ENCODE peak calls at places on chromosome 2, in eight cellular contexts. S is IMR-90; J is breast epithelium; K is aorta; T is fibroblast of lung; A is suprapubic skin; C is CD4-positive, CD25-positive, alpha-beta regulatory T cell; X is tibial artery. M is an unnamed sample. For H3K4me1 and H3K27me3, the result is how much of the 10 kb centered on the place peaks cover.

GRCh38 chr2:105329561-105330495 is at the start of gene TGFBRAP1:
- DNase-seq in A (no peak), K (peak), S (peak), X (peak), C (peak), J (no peak), T (peak), M (no peak)

GRCh38 chr2:69816923-69817542 is 12.4 kb upstream of the GMCL1 start:
- DNase-seq in S (peak), T (peak), C (peak), K (peak), A (peak), X (peak), J (peak), M (no peak)

GRCh38 chr2:232219932-232220331 is 158.6 kb upstream of the ALPP start:
- DNase-seq in J (no peak), X (no peak), A (no peak), S (no peak), C (no peak), K (no peak), T (no peak), M (no peak)

GRCh38 chr2:39631715-39632114 is 34.0 kb upstream of the TMEM178A start:
- DNase-seq in X (no peak), A (no peak), T (peak), K (no peak), C (no peak), S (peak), J (no peak), M (no peak)

GRCh38 chr2:43851026-43851980 is 12.5 kb downstream of the ABCG8 start:
- DNase-seq in X (peak), C (no peak), J (no peak), S (no peak), A (no peak), T (no peak), K (no peak), M (no peak)

GRCh38 chr2:157321514-157321913 is 4.1 kb downstream of the ERMN start:
- DNase-seq in K (no peak), S (no peak), X (no peak), C (no peak), A (no peak), T (no peak), J (no peak), M (no peak)

GRCh38 chr2:60336442-60337141 is 216.9 kb downstream of the BCL11A start:
- DNase-seq in X (no peak), J (no peak), C (no peak), T (no peak), A (no peak), K (no peak), S (no peak), M (no peak)

GRCh38 chr2:150212722-150213171 is 274.7 kb downstream of the RND3 start:
- DNase-seq in K (no peak), S (peak), T (peak), A (no peak), C (no peak), X (no peak), J (no peak), M (no peak)

GRCh38 chr2:158154596-158154995 is 52.9 kb downstream of the UPP2 start:
- DNase-seq in K (no peak), A (no peak), J (no peak), X (no peak), S (no peak), C (no peak), T (no peak), M (no peak)

GRCh38 chr2:127721311-127721977 is 20.1 kb downstream of the SFT2D3 start:
- DNase-seq in J (no peak), S (peak), K (no peak), X (no peak), A (no peak), C (no peak), T (no peak), M (no peak)

GRCh38 chr2:215138466-215138865 is at the start of gene ABCA12:
- DNase-seq in A (no peak), X (no peak), K (no peak), T (no peak), S (no peak), C (no peak), J (no peak), M (no peak)

GRCh38 chr2:6073260-6074141 is 381.3 kb downstream of the SOX11 start:
- DNase-seq in S (peak), T (peak), K (no peak), J (no peak), A (no peak), X (no peak), C (no peak), M (no peak)

GRCh38 chr2:97751752-97752151 is 38.4 kb downstream of the ZAP70 start:
- DNase-seq in X (no peak), C (no peak), T (peak), S (peak), K (no peak), J (no peak), A (no peak), M (peak)

GRCh38 chr2:170446078-170446477 is 268.1 kb downstream of the MYO3B start:
- DNase-seq in C (no peak), T (no peak), S (no peak), J (no peak), K (no peak), X (no peak), A (no peak), M (no peak)

GRCh38 chr2:66815886-66816285 is 381.0 kb downstream of the MEIS1 start:
- DNase-seq in K (no peak), J (no peak), T (no peak), C (no peak), X (no peak), S (no peak), A (no peak), M (no peak)

GRCh38 chr2:99863236-99863913 is 279.0 kb downstream of the AFF3 start:
- DNase-seq in S (peak), C (no peak), X (no peak), A (no peak), J (no peak), K (no peak), T (peak), M (no peak)

GRCh38 chr2:119433636-119434327 is 2.1 kb downstream of the TMEM37 start:
- DNase-seq in X (no peak), S (no peak), A (no peak), C (no peak), K (no peak), T (no peak), J (no peak), M (no peak)

GRCh38 chr2:28361991-28362710 is 30.5 kb upstream of the FOSL2 start:
- DNase-seq in J (no peak), T (no peak), S (no peak), C (no peak), K (no peak), X (no peak), A (no peak), M (no peak)

GRCh38 chr2:25103287-25103871 is 61.5 kb downstream of the EFR3B start:
- DNase-seq in K (no peak), T (peak), C (no peak), X (no peak), A (no peak), S (peak), J (no peak), M (no peak)

GRCh38 chr2:55302241-55302640 is 33.2 kb upstream of the MTIF2 start:
- DNase-seq in K (no peak), C (no peak), T (no peak), S (no peak), A (no peak), X (no peak), J (no peak), M (no peak)

GRCh38 chr2:35822716-35823115 is 532.9 kb upstream of the CRIM1 start:
- DNase-seq in X (no peak), J (no peak), S (no peak), K (no peak), T (no peak), C (no peak), A (no peak), M (no peak)

GRCh38 chr2:171487803-171488259 is 34.4 kb upstream of the CYBRD1 start:
- DNase-seq in X (no peak), S (no peak), C (no peak), T (no peak), J (no peak), A (no peak), K (no peak), M (no peak)

GRCh38 chr2:223759569-223760430 is 77.6 kb downstream of the AP1S3 start:
- DNase-seq in A (no peak), X (no peak), T (peak), S (peak), K (no peak), J (no peak), C (no peak), M (peak)
- H3K4me1 ChIP-seq in A (under half), X (under half), T (under half), S (under half), K (under half), J (under half), C (under half), M (under half)

GRCh38 chr2:236265675-236266074 is 1.5 kb upstream of the ASB18 start:
- DNase-seq in J (no peak), C (no peak), A (no peak), S (no peak), K (no peak), T (no peak), X (no peak), M (no peak)

GRCh38 chr2:236261452-236261851 is 2.8 kb downstream of the ASB18 start:
- DNase-seq in T (no peak), A (no peak), S (no peak), J (no peak), C (no peak), K (no peak), X (no peak), M (no peak)

GRCh38 chr2:236259371-236259770 is 4.8 kb downstream of the ASB18 start:
- DNase-seq in S (no peak), C (no peak), K (no peak), A (no peak), J (no peak), X (no peak), T (no peak), M (no peak)

GRCh38 chr2:236264256-236264655 is at the start of gene ASB18:
- DNase-seq in C (no peak), T (no peak), A (no peak), K (no peak), S (no peak), X (no peak), J (no peak), M (no peak)

GRCh38 chr2:236262238-236262637 is 2.0 kb downstream of the ASB18 start:
- DNase-seq in X (no peak), T (no peak), C (no peak), J (no peak), K (no peak), A (no peak), S (no peak), M (no peak)
- H3K27ac ChIP-seq in X (no peak), T (no peak), C (no peak), J (no peak), K (no peak), A (no peak), S (no peak), M (no peak)

GRCh38 chr2:3163401-3163800 is 214.2 kb downstream of the EIPR1 start:
- DNase-seq in X (no peak), J (no peak), T (no peak), A (no peak), C (no peak), S (no peak), K (no peak), M (no peak)
- H3K27me3 ChIP-seq in X (under half), J (under half), T (under half), A (under half), C (under half), S (under half), K (under half), M (under half)

GRCh38 chr2:111990856-111991255 is 64.2 kb upstream of the TMEM87B start:
- DNase-seq in C (no peak), J (no peak), K (no peak), A (no peak), X (no peak), S (peak), T (no peak), M (no peak)
- H3K4me1 ChIP-seq in C (under half), J (under half), K (under half), A (under half), X (under half), S (under half), T (under half), M (under half)

GRCh38 chr2:235552671-235553070 is 58.8 kb downstream of the AGAP1 start:
- DNase-seq in A (no peak), X (no peak), K (no peak), T (no peak), C (no peak), S (no peak), J (no peak), M (no peak)
- H3K27ac ChIP-seq in A (no peak), X (no peak), K (no peak), T (no peak), C (no peak), S (no peak), J (no peak), M (no peak)

GRCh38 chr2:241304039-241304670 is 11.3 kb downstream of the HDLBP start:
- DNase-seq in X (no peak), C (no peak), K (no peak), S (no peak), J (no peak), A (no peak), T (no peak), M (no peak)
- H3K27me3 ChIP-seq in X (under half), C (under half), K (under half), S (under half), J (under half), A (under half), T (under half), M (under half)

DNA sequence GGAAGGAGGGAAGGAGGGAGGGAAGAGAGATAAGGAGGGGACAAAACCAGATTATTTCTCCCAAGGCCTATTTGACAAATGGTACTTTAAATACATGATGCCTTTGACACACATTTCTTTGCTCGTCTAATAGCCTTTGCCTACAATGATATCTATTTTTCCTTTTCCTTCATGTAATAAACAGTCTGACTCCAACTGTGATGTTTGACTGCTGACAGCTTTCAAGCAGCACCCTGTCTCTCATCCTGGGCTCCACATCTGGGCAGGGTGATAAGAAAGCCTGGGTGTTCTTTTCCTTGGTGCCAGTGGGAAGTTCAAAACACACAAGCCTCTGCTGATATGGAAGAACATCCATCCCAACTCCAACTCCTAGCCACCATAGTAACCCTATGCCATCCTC is 1277.7 kb upstream of the NXPH2 start:
- DNase-seq in S (no peak), T (no peak), K (no peak), C (no peak), J (no peak), A (no peak), X (no peak), M (no peak)
- H3K4me1 ChIP-seq in S (under half), T (under half), K (under half), C (under half), J (under half), A (under half), X (under half), M (under half)

DNA sequence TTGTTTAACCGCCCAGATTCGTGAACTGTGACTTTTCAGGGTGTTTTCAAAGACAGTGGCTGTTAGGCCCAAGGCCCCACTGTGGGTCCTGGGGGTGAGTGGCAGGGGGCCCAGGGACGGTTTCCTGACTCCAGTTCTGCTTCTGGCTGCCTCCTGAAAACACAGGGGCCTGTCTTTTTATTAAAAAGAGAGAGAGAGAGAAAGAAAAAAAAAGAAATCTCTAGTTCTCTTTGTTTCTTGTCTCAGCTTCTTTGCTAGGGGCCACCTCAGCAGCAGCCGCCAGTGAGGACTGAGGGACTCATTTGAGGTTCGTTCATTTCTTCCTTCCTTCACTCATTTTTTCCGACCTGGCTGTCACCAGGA is 15.4 kb upstream of the E2F6 start:
- DNase-seq in C (no peak), A (no peak), K (no peak), S (no peak), T (no peak), J (no peak), X (no peak), M (no peak)
- H3K27ac ChIP-seq in C (no peak), A (no peak), K (no peak), S (no peak), T (no peak), J (no peak), X (no peak), M (no peak)

GRCh38 chr2:73893764-73894474 is 1.1 kb downstream of the ACTG2 start:
- DNase-seq in A (no peak), S (no peak), K (no peak), J (no peak), C (no peak), T (no peak), X (no peak), M (no peak)

GRCh38 chr2:73896362-73897239 is 3.8 kb downstream of the ACTG2 start:
- DNase-seq in X (no peak), C (no peak), S (peak), A (no peak), K (peak), J (no peak), T (peak), M (no peak)

GRCh38 chr2:73894877-73895276 is 2.1 kb downstream of the ACTG2 start:
- DNase-seq in J (no peak), C (no peak), T (no peak), X (no peak), A (no peak), K (no peak), S (no peak), M (no peak)

GRCh38 chr2:73894475-73894850 is 1.7 kb downstream of the ACTG2 start:
- DNase-seq in J (no peak), A (no peak), K (no peak), S (no peak), X (no peak), C (no peak), T (no peak), M (no peak)

DNA sequence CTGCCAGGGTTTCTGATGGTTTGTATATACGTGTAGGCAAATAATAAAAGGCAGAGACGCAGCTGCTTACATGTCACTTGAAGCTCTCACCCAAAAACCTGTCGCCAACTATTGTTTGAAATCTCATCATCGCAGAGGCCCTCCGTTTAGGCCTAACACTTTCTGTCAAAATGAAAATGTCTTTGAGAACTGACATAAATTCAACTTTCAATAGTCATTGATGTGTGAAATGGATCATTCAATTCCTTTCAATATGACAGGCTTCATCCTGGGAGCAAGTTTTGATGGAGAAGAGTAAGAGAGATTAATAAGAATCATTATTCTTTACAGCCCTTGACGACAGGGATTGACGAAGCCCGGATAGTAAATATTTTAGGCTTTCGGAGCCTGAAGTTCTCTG is 2.7 kb downstream of the ACTG2 start:
- DNase-seq in J (no peak), A (no peak), X (no peak), C (no peak), T (no peak), K (no peak), S (no peak), M (no peak)
- H3K27me3 ChIP-seq in J (under half), A (under half), X (under half), C (under half), T (under half), K (under half), S (under half), M (under half)